ENCODE peak calls at places on chromosomes 5 and 9, in five cellular contexts. D is spleen; S is stromal cell of bone marrow; X is activated gamma-delta T cell treated with anti-CD3 and anti-CD28 coated beads, Interleukin-2, amount 50 U/mL, for 16 hours; O is NCI-H1092. T is an unnamed sample.

GRCh38 chr5:126757713-126758357 is 19.1 kb upstream of the LMNB1 start:
- DNase-seq in O (no peak), S (no peak), X (no peak), D (no peak), T (no peak)

GRCh38 chr5:93307557-93307956 is 273.5 kb downstream of the NR2F1-AS1 start:
- DNase-seq in D (no peak), X (no peak), S (no peak), O (no peak), T (peak)

GRCh38 chr5:150538007-150538917 is 30.3 kb downstream of the NDST1 start:
- DNase-seq in D (peak), S (peak), O (no peak), X (no peak), T (no peak)

GRCh38 chr9:72396247-72397091 is 31.5 kb upstream of the ZFAND5 start:
- DNase-seq in O (no peak), X (no peak), S (no peak), D (no peak), T (peak)

GRCh38 chr9:32705059-32705458 is 69.6 kb upstream of the TAF1L start:
- DNase-seq in O (no peak), D (no peak), S (peak), X (no peak), T (no peak)

GRCh38 chr5:179343902-179344300 is 1.4 kb downstream of the ADAMTS2 start:
- DNase-seq in O (no peak), X (no peak), S (no peak), D (peak), T (no peak)

GRCh38 chr9:98678244-98678842 is 30.4 kb downstream of the GABBR2 start:
- DNase-seq in S (no peak), D (peak), X (no peak), O (no peak), T (no peak)

GRCh38 chr5:41418220-41419031 is 92.0 kb downstream of the PLCXD3 start:
- DNase-seq in X (no peak), O (no peak), S (no peak), D (no peak), T (peak)

GRCh38 chr5:32711693-32712462 is 757 bp downstream of the NPR3 start:
- DNase-seq in O (no peak), D (no peak), S (no peak), X (no peak), T (no peak)

GRCh38 chr5:119269061-119269579 is 86.7 kb upstream of the TNFAIP8 start:
- DNase-seq in D (peak), S (no peak), O (no peak), X (no peak), T (no peak)

GRCh38 chr5:55051357-55051756 is 27.3 kb downstream of the GZMK start:
- DNase-seq in S (no peak), X (no peak), O (no peak), D (no peak), T (no peak)

GRCh38 chr5:42317575-42317974 is 105.7 kb upstream of the GHR start:
- DNase-seq in D (no peak), O (no peak), X (no peak), S (no peak), T (no peak)

GRCh38 chr5:88145205-88145602 is 123.4 kb downstream of the TMEM161B start:
- DNase-seq in S (no peak), O (no peak), D (no peak), X (no peak), T (no peak)

GRCh38 chr5:15499528-15500325 is at the start of gene FBXL7:
- DNase-seq in O (peak), D (peak), S (peak), X (no peak), T (no peak)

GRCh38 chr5:149079883-149080282 is 17.0 kb upstream of the SH3TC2 start:
- DNase-seq in D (no peak), O (no peak), S (no peak), X (no peak), T (no peak)

GRCh38 chr5:149583394-149583793 is 2.1 kb downstream of the ARHGEF37 start:
- DNase-seq in D (no peak), O (peak), X (no peak), S (no peak), T (no peak)

GRCh38 chr9:36764364-36765076 is 191.8 kb downstream of the MELK start:
- DNase-seq in O (peak), D (no peak), S (no peak), X (no peak), T (no peak)

GRCh38 chr5:112250551-112250950 is 168.5 kb downstream of the EPB41L4A start:
- DNase-seq in D (no peak), X (no peak), S (no peak), O (no peak), T (no peak)

GRCh38 chr5:6349387-6349786 is 29.0 kb downstream of the MED10 start:
- DNase-seq in S (no peak), O (no peak), X (no peak), D (no peak), T (no peak)

GRCh38 chr9:109315889-109316640 is 4.8 kb downstream of the EPB41L4B start:
- DNase-seq in S (peak), O (peak), X (no peak), D (no peak), T (no peak)

GRCh38 chr5:158875272-158875679 is 224.4 kb downstream of the EBF1 start:
- DNase-seq in X (no peak), D (no peak), O (no peak), S (no peak), T (no peak)

GRCh38 chr5:165673499-165673898 is 2168.1 kb downstream of the MAT2B start:
- DNase-seq in X (no peak), O (no peak), D (no peak), S (no peak), T (no peak)

GRCh38 chr5:108748010-108748353 is 285 bp downstream of the FER start:
- DNase-seq in D (no peak), S (no peak), O (no peak), X (no peak), T (no peak)

GRCh38 chr5:143166661-143167420 is 236.6 kb downstream of the NR3C1 start:
- DNase-seq in S (no peak), D (no peak), O (no peak), X (no peak), T (no peak)

GRCh38 chr9:113578877-113579269 is 115.3 kb downstream of the RGS3 start:
- DNase-seq in X (peak), O (no peak), D (peak), S (peak), T (peak)

GRCh38 chr5:62093981-62094380 is 212.0 kb upstream of the KIF2A start:
- DNase-seq in X (no peak), O (peak), D (no peak), S (peak), T (peak)

GRCh38 chr5:167167191-167167590 is 1124.3 kb upstream of the WWC1 start:
- DNase-seq in O (no peak), S (no peak), D (no peak), X (no peak), T (no peak)

GRCh38 chr5:95043234-95043633 is 241.7 kb downstream of the MCTP1 start:
- DNase-seq in O (no peak), S (no peak), X (no peak), D (no peak), T (no peak)

GRCh38 chr9:93229636-93230035 is 45.7 kb downstream of the WNK2 start:
- DNase-seq in S (no peak), X (no peak), O (no peak), D (no peak), T (no peak)

GRCh38 chr5:28397502-28397941 is 1359.1 kb upstream of the CDH9 start:
- DNase-seq in D (no peak), X (no peak), S (no peak), O (no peak), T (peak)

GRCh38 chr9:134963546-134963945 is 45.8 kb upstream of the FCN1 start:
- DNase-seq in S (no peak), X (no peak), O (no peak), D (peak), T (no peak)

GRCh38 chr9:8486095-8486494 is 686.5 kb upstream of the DMAC1 start:
- DNase-seq in O (peak), S (peak), D (no peak), X (no peak), T (no peak)

GRCh38 chr5:180381428-180381827 is 28.3 kb upstream of the GFPT2 start:
- DNase-seq in O (no peak), D (no peak), S (no peak), X (no peak), T (no peak)

GRCh38 chr5:60541980-60542379 is 158.0 kb downstream of the DEPDC1B start:
- DNase-seq in O (no peak), X (no peak), S (peak), D (no peak), T (peak)